ENCODE peak calls at places on chromosome 9, in nine cellular contexts. N is GM13977, P is endodermal cell, J is fibroblast of villous mesenchyme, L is keratinocyte, Y is BJ, T is bronchial epithelial cell, R is breast epithelium, U is fibroblast of mammary gland. S is an unnamed sample.

GRCh38 chr9:120402741-120403542 is 177.0 kb downstream of the CDK5RAP2 start:
- DNase-seq in J (peak), U (peak), P (no peak), R (no peak), N (no peak), T (peak), Y (peak), L (peak), S (no peak)

GRCh38 chr9:129676970-129677369 is 11.5 kb downstream of the PRRX2 start:
- DNase-seq in R (no peak), J (no peak), N (no peak), T (no peak), L (no peak), P (peak), Y (no peak), U (peak), S (no peak)

GRCh38 chr9:13013976-13014375 is 239.2 kb downstream of the LURAP1L start:
- DNase-seq in R (no peak), P (no peak), J (no peak), U (no peak), L (no peak), N (no peak), T (no peak), Y (no peak), S (no peak)

GRCh38 chr9:94644543-94644942 is 5.2 kb upstream of the FBP1 start:
- DNase-seq in N (no peak), Y (no peak), R (no peak), J (no peak), T (no peak), U (no peak), P (no peak), L (no peak), S (no peak)

GRCh38 chr9:133995012-133995896 is 3.1 kb upstream of the VAV2 start:
- DNase-seq in U (no peak), R (no peak), Y (no peak), P (no peak), N (no peak), J (no peak), T (no peak), L (no peak), S (no peak)

GRCh38 chr9:76472925-76473324 is 13.9 kb downstream of the GCNT1 start:
- DNase-seq in L (no peak), U (no peak), J (no peak), T (no peak), P (no peak), Y (no peak), N (no peak), R (no peak), S (peak)

GRCh38 chr9:116247791-116248343 is 94.3 kb downstream of the PAPPA start:
- DNase-seq in N (no peak), R (no peak), L (no peak), Y (no peak), U (no peak), P (no peak), J (no peak), T (no peak), S (no peak)

GRCh38 chr9:18821794-18822193 is 211.2 kb downstream of the SAXO1 start:
- DNase-seq in J (no peak), R (no peak), P (no peak), U (no peak), L (no peak), N (no peak), Y (no peak), T (peak), S (no peak)

GRCh38 chr9:121353246-121353975 is 16.6 kb downstream of the STOM start:
- DNase-seq in R (no peak), N (peak), U (no peak), Y (no peak), J (no peak), L (no peak), T (no peak), P (no peak), S (no peak)

GRCh38 chr9:11319477-11320060 is 706.8 kb upstream of the PTPRD start:
- DNase-seq in Y (no peak), U (peak), R (no peak), T (peak), L (no peak), N (no peak), P (peak), J (no peak), S (no peak)
- TF ChIP-seq CTCF in Y (no peak), U (peak), R (no peak), T (peak), L (peak), N (peak), P (peak), J (no peak), S (peak)

GRCh38 chr9:72960446-72960845 is 7.6 kb upstream of the ALDH1A1 start:
- DNase-seq in P (no peak), L (no peak), N (no peak), T (peak), Y (no peak), J (no peak), R (no peak), U (peak), S (no peak)
- TF ChIP-seq CTCF in P (no peak), L (peak), N (no peak), T (peak), Y (no peak), J (no peak), R (no peak), U (no peak), S (no peak)

GRCh38 chr9:7507026-7507425 is 292.6 kb downstream of the DMAC1 start:
- DNase-seq in T (no peak), N (no peak), L (no peak), U (no peak), J (no peak), P (no peak), Y (no peak), R (no peak), S (no peak)
- TF ChIP-seq CTCF in T (no peak), N (no peak), L (no peak), U (no peak), J (no peak), P (no peak), Y (no peak), R (no peak), S (no peak)

GRCh38 chr9:38392235-38393127 is at the start of gene ALDH1B1:
- DNase-seq in U (peak), P (peak), R (peak), Y (peak), J (peak), N (peak), L (peak), T (peak), S (peak)
- TF ChIP-seq CTCF in U (peak), P (peak), R (no peak), Y (peak), J (no peak), N (peak), L (no peak), T (peak), S (peak)

GRCh38 chr9:16526380-16526779 is 344.1 kb downstream of the BNC2 start:
- DNase-seq in T (peak), N (no peak), P (no peak), Y (no peak), L (no peak), R (no peak), U (peak), J (no peak), S (no peak)
- TF ChIP-seq CTCF in T (no peak), N (no peak), P (no peak), Y (no peak), L (no peak), R (no peak), U (no peak), J (no peak), S (no peak)

GRCh38 chr9:4742246-4742645 is 1.2 kb upstream of the AK3 start:
- DNase-seq in N (peak), Y (no peak), R (no peak), T (peak), P (no peak), J (no peak), L (no peak), U (no peak), S (no peak)

GRCh38 chr9:4741365-4742031 is 496 bp upstream of the AK3 start:
- DNase-seq in P (peak), T (peak), J (peak), U (peak), R (no peak), L (no peak), Y (no peak), N (peak), S (peak)

GRCh38 chr9:4740373-4740622 is 704 bp downstream of the AK3 start:
- DNase-seq in L (no peak), Y (no peak), T (no peak), J (peak), N (no peak), P (no peak), R (no peak), U (peak), S (no peak)

GRCh38 chr9:4739587-4740372 is 1.2 kb downstream of the AK3 start:
- DNase-seq in Y (no peak), R (no peak), P (peak), T (peak), J (peak), U (peak), N (peak), L (no peak), S (peak)

GRCh38 chr9:4740623-4741364 is at the start of gene AK3:
- DNase-seq in U (peak), J (peak), T (peak), N (peak), P (peak), R (peak), L (no peak), Y (peak), S (peak)
- TF ChIP-seq CTCF in U (no peak), J (peak), T (peak), N (peak), P (peak), R (no peak), L (peak), Y (peak), S (no peak)

DNA sequence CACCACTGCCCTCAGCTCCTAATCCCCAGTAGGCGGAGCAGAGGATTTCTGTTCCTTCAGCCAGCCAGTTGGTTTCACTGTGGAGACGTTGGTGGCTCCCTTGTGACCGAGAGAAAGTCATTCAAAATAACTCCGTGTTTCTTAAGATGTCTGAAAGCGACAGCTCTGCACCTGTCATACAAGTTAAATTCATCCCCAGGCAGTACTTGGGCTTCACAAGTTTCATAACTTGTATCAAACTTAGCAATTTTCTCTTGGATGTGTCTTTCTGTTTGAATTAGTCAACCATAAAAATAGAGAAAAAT is 410 bp upstream of the CDKN2B start:
- DNase-seq in J (no peak), R (no peak), L (no peak), U (no peak), N (no peak), Y (no peak), T (no peak), P (no peak), S (no peak)
- TF ChIP-seq CTCF in J (peak), R (no peak), L (peak), U (peak), N (no peak), Y (peak), T (no peak), P (no peak), S (no peak)

GRCh38 chr9:127090341-127090985 is 32.0 kb downstream of the ANGPTL2 start:
- DNase-seq in U (no peak), R (no peak), T (no peak), P (peak), N (no peak), Y (no peak), J (no peak), L (no peak), S (no peak)
- TF ChIP-seq CTCF in U (no peak), R (no peak), T (no peak), P (no peak), N (no peak), Y (no peak), J (no peak), L (no peak), S (no peak)

GRCh38 chr9:136532799-136533774 is 12.8 kb downstream of the NOTCH1 start:
- DNase-seq in N (peak), J (no peak), Y (no peak), L (no peak), U (no peak), T (no peak), P (no peak), R (no peak), S (no peak)
- TF ChIP-seq CTCF in N (no peak), J (no peak), Y (no peak), L (no peak), U (no peak), T (no peak), P (no peak), R (no peak), S (no peak)